ENCODE peak calls at places on chromosome 2, in seven cellular contexts. F is lung, Y is fibroblast of lung, J is endothelial cell of umbilical vein, P is heart right ventricle, T is left ventricle myocardium inferior, W is IMR-90. E is an unnamed sample.
A peak's percentile ranks its signal among the peaks of the same experiment; 100 is the strongest.

GRCh38 chr2:31440764-31441163 is 26.2 kb upstream of the XDH start:
- DNase-seq in F (no peak), Y (peak; percentile 92), J (no peak), P (no peak), T (no peak), W (peak; percentile 94), E (peak; percentile 95)

GRCh38 chr2:240439698-240440151 is 4.3 kb downstream of the GPC1 start:
- DNase-seq in F (no peak), Y (no peak), J (no peak), P (no peak), T (peak; percentile 15), W (no peak), E (no peak)

GRCh38 chr2:240238786-240239185 is 98.3 kb upstream of the OTOS start:
- DNase-seq in F (no peak), Y (no peak), J (no peak), P (no peak), T (no peak), W (no peak), E (no peak)

GRCh38 chr2:20524412-20525040 is 77.7 kb downstream of the RHOB start:
- DNase-seq in F (no peak), Y (no peak), J (no peak), P (peak; percentile 70), T (peak; percentile 61), W (no peak), E (no peak)

GRCh38 chr2:64649626-64650025 is 4.1 kb downstream of the SERTAD2 start:
- DNase-seq in F (peak; percentile 44), Y (no peak), J (no peak), P (no peak), T (no peak), W (no peak), E (peak; percentile 71)

GRCh38 chr2:105371810-105372209 is 27.0 kb downstream of the FHL2 start:
- DNase-seq in F (no peak), Y (no peak), J (peak; percentile 12), P (peak; percentile 6), T (no peak), W (no peak), E (no peak)

GRCh38 chr2:241865957-241866858 is 3.3 kb upstream of the RTP5 start:
- DNase-seq in F (no peak), Y (no peak), J (peak; percentile 17), P (no peak), T (no peak), W (peak; percentile 16), E (no peak)

GRCh38 chr2:17830053-17831034 is 14.1 kb downstream of the MSGN1 start:
- DNase-seq in F (peak; percentile 56), Y (peak; percentile 78), J (peak; percentile 89), P (peak; percentile 72), T (peak; percentile 79), W (peak; percentile 65), E (peak; percentile 78)

GRCh38 chr2:110770696-110771425 is 38.5 kb downstream of the ACOXL start:
- DNase-seq in F (no peak), Y (peak; percentile 63), J (no peak), P (peak; percentile 34), T (peak; percentile 35), W (peak; percentile 27), E (peak; percentile 87)

GRCh38 chr2:106839849-106840595 is 45.9 kb downstream of the ST6GAL2 start:
- DNase-seq in F (no peak), Y (no peak), J (no peak), P (no peak), T (no peak), W (no peak), E (no peak)

GRCh38 chr2:180653481-180653880 is 326.9 kb upstream of the UBE2E3 start:
- DNase-seq in F (no peak), Y (no peak), J (no peak), P (no peak), T (no peak), W (no peak), E (no peak)

DNA sequence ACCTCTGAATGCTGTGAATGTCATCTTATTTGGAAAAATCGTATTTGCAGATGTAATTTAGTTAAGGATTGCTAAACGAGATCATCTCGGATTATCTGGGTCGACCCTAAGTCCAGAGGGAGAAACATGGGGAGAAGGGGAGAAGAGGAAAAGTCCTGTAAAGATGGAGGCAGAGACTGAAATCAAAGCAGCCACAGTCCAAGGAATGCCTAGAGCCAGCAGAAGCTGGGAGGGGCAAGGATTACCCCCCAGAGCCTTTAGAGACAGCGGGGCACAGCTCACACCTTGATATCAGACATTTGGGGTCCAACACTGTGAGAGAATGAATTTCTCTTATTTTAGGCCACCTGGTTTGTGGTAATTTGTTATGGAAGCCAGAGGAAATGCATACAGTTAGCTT is 104.9 kb upstream of the YPEL5 start:
- DNase-seq in F (peak; percentile 3), Y (no peak), J (no peak), P (no peak), T (no peak), W (no peak), E (no peak)
- H3K27me3 ChIP-seq in F (no peaks in the 10 kb centered on the region), Y (peaks cover 3% of the 10 kb centered on the region), J (no peaks in the 10 kb centered on the region), P (peaks cover 3% of the 10 kb centered on the region), T (peaks cover 39% of the 10 kb centered on the region), W (peaks cover 5% of the 10 kb centered on the region), E (no peaks in the 10 kb centered on the region)

GRCh38 chr2:161988589-161988988 is 85.4 kb downstream of the DPP4 start:
- DNase-seq in F (no peak), Y (no peak), J (no peak), P (no peak), T (no peak), W (no peak), E (peak; percentile 26)
- TF ChIP-seq CTCF in F (no peak), Y (no peak), J (no peak), P (no peak), T (peak; percentile 19), W (no peak), E (no peak)

GRCh38 chr2:12376025-12376424 is 340.7 kb upstream of the TRIB2 start:
- DNase-seq in F (no peak), Y (no peak), J (no peak), P (no peak), T (no peak), W (no peak), E (no peak)
- H3K4me3 ChIP-seq in F (no peak overlapping the region), Y (no peak overlapping the region), J (no peak overlapping the region), P (no peak overlapping the region), T (no peak overlapping the region), W (no peak overlapping the region), E (no peak overlapping the region)

DNA sequence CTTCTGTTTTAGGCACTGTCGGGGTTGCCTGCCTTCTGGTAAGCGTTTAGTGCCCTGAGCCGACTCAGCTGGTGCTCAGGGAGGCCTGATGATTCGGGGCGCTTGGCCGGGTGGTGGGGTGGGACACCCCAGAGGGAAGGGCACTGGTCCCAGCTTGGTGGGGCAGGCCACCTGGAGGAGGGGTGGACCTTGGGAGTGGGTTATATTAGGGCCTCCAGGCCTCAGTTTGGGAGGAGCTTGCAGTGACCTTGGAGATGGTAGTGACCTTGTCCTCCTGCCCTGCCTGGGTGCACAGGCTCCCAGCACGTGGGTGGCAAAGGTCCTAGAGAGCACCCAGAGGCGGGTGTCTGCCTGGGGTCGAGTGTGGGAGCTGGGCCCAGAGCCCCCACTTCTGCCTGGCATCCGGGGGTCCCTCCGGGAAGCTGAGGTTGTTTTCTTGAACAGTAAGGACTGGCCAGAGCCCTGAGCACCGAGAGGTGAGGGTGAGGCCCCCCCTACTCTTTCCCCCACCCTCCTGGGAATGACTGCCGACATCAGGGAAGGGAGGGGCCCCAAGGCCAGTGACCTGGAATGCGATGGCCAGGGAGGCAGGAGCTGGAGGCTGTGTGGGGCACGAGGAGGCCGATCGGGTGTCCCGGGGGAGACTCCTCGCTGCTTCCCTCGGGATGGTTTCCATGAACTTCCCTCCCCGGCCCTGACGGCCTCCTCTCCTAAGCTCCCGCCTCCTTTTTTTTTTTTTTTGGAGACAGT is 61.3 kb downstream of the HPCAL1 start:
- DNase-seq in F (no peak), Y (no peak), J (no peak), P (no peak), T (no peak), W (no peak), E (no peak)
- H3K27me3 ChIP-seq in F (no peaks in the 10 kb centered on the region), Y (no peaks in the 10 kb centered on the region), J (no peaks in the 10 kb centered on the region), P (no peaks in the 10 kb centered on the region), T (no peaks in the 10 kb centered on the region), W (no peaks in the 10 kb centered on the region), E (no peaks in the 10 kb centered on the region)

DNA sequence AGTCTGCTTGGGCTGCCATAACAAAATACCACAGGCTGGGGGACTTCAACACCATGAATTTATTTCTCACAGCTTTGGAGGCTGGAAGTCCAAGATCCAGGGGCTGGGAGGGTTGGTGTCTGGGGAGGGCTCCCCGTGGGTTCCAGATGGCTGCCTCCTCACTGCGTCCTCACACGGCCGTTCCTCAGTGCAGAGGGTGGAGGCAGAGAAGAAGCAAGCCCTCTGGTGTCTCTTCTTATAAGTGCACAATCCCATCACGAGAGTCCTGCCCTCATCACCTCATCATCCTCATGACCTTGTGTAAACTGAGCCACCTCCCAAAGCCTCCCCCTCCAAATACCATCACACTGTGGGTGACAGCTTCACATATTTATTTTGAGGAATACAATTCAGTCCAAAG is 26.3 kb downstream of the TMEM163 start:
- DNase-seq in F (no peak), Y (no peak), J (no peak), P (no peak), T (no peak), W (no peak), E (no peak)
- TF ChIP-seq CTCF in F (no peak), Y (no peak), J (no peak), P (no peak), T (no peak), W (no peak), E (no peak)

GRCh38 chr2:6864251-6864758 is 1.4 kb downstream of the CMPK2 start:
- DNase-seq in F (no peak), Y (no peak), J (no peak), P (no peak), T (no peak), W (no peak), E (no peak)
- H3K4me3 ChIP-seq in F (no peak overlapping the region), Y (no peak overlapping the region), J (no peak overlapping the region), P (no peak overlapping the region), T (peak overlapping the region; percentile 87), W (no peak overlapping the region), E (no peak overlapping the region)

GRCh38 chr2:222298311-222299150 is at the start of gene PAX3:
- DNase-seq in F (no peak), Y (no peak), J (no peak), P (no peak), T (no peak), W (no peak), E (no peak)
- H3K27me3 ChIP-seq in F (peaks cover 26% of the 10 kb centered on the region), Y (peaks cover 95% of the 10 kb centered on the region), J (peaks cover 99% of the 10 kb centered on the region), P (peaks cover 98% of the 10 kb centered on the region), T (peaks cover 100% of the 10 kb centered on the region), W (peaks cover 98% of the 10 kb centered on the region), E (peaks cover 88% of the 10 kb centered on the region)